ENCODE peak calls at places on chromosomes 4 and X, in eight cellular contexts. H is lower lobe of right lung; K is CD8-positive, alpha-beta T cell; T is AG04450; J is uterus; R is tibial nerve; Y is lung; V is ovary. X is an unnamed sample.

GRCh38 chrX:134520860-134521390 is 61.0 kb downstream of the HPRT1 start:
- DNase-seq in H (no peak), K (no peak), T (no peak), J (no peak), R (peak), Y (no peak), V (no peak), X (peak)

GRCh38 chr4:6378493-6379445 is 93.6 kb downstream of the PPP2R2C start:
- DNase-seq in H (peak), K (no peak), T (no peak), J (no peak), R (no peak), Y (no peak), V (no peak), X (no peak)

GRCh38 chr4:16853653-16854052 is 44.8 kb downstream of the LDB2 start:
- DNase-seq in H (no peak), K (no peak), T (no peak), J (no peak), R (no peak), Y (no peak), V (no peak), X (no peak)

GRCh38 chr4:8165374-8165896 is 6.8 kb upstream of the ABLIM2 start:
- DNase-seq in H (no peak), K (no peak), T (no peak), J (no peak), R (no peak), Y (no peak), V (no peak), X (no peak)

GRCh38 chr4:94559351-94559806 is 107.6 kb downstream of the PDLIM5 start:
- DNase-seq in H (no peak), K (no peak), T (no peak), J (no peak), R (no peak), Y (no peak), V (no peak), X (no peak)

GRCh38 chr4:142875117-142875516 is 29.0 kb upstream of the INPP4B start:
- DNase-seq in H (no peak), K (no peak), T (no peak), J (no peak), R (no peak), Y (no peak), V (no peak), X (peak)

GRCh38 chrX:10450959-10451355 is 169.4 kb downstream of the MID1 start:
- DNase-seq in H (no peak), K (no peak), T (no peak), J (no peak), R (no peak), Y (no peak), V (no peak), X (no peak)

GRCh38 chr4:43457866-43458265 is 565.4 kb downstream of the GRXCR1 start:
- DNase-seq in H (no peak), K (no peak), T (no peak), J (no peak), R (no peak), Y (no peak), V (no peak), X (no peak)

GRCh38 chrX:152619897-152620296 is 17.8 kb upstream of the GABRQ start:
- DNase-seq in H (no peak), K (no peak), T (no peak), J (no peak), R (no peak), Y (no peak), V (no peak), X (no peak)

GRCh38 chr4:4559596-4559995 is 17.7 kb upstream of the STX18 start:
- DNase-seq in H (no peak), K (no peak), T (no peak), J (no peak), R (no peak), Y (no peak), V (no peak), X (no peak)

GRCh38 chr4:112418092-112418491 is 97.9 kb downstream of the NEUROG2 start:
- DNase-seq in H (no peak), K (no peak), T (no peak), J (no peak), R (no peak), Y (no peak), V (no peak), X (peak)

GRCh38 chr4:7365472-7366179 is 69.1 kb downstream of the PSAPL1 start:
- DNase-seq in H (no peak), K (no peak), T (no peak), J (no peak), R (no peak), Y (no peak), V (peak), X (no peak)

GRCh38 chr4:27132497-27132896 is 271.9 kb downstream of the STIM2 start:
- DNase-seq in H (no peak), K (no peak), T (no peak), J (no peak), R (no peak), Y (no peak), V (no peak), X (peak)

GRCh38 chr4:185039508-185040273 is 21.4 kb downstream of the HELT start:
- DNase-seq in H (peak), K (peak), T (peak), J (peak), R (peak), Y (peak), V (no peak), X (peak)

DNA sequence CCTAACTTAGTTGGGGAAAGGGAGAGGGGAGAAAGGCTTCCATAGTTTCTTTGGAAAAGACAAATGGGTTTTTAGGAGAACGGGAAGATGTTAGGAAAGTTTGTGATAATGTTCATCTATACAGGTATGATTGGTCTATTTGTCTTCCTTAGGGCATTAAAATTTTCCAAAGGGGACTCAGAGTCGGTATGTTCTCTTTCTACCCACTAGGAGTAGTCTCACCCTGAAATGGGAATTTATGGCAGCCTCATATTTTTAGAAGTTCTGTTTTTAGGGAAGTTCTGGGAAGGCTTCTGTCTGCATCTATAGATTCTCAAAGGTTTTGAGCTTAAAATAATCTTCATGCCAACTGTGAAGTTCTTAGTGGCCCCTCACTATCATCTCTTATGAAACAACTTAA is 637.3 kb downstream of the ADGRL3 start:
- DNase-seq in H (no peak), K (no peak), T (no peak), J (no peak), R (no peak), Y (no peak), V (no peak), X (no peak)
- H3K4me3 ChIP-seq in H (no peak), K (no peak), T (no peak), J (no peak), R (no peak), Y (no peak), V (no peak), X (no peak)

GRCh38 chr4:154807042-154807630 is 26.1 kb downstream of the RBM46 start:
- DNase-seq in H (no peak), K (no peak), T (no peak), J (no peak), R (no peak), Y (no peak), V (no peak), X (no peak)
- TF ChIP-seq CTCF in H (peak), K (peak), T (peak), J (no peak), R (peak), Y (no peak), V (peak), X (peak)

DNA sequence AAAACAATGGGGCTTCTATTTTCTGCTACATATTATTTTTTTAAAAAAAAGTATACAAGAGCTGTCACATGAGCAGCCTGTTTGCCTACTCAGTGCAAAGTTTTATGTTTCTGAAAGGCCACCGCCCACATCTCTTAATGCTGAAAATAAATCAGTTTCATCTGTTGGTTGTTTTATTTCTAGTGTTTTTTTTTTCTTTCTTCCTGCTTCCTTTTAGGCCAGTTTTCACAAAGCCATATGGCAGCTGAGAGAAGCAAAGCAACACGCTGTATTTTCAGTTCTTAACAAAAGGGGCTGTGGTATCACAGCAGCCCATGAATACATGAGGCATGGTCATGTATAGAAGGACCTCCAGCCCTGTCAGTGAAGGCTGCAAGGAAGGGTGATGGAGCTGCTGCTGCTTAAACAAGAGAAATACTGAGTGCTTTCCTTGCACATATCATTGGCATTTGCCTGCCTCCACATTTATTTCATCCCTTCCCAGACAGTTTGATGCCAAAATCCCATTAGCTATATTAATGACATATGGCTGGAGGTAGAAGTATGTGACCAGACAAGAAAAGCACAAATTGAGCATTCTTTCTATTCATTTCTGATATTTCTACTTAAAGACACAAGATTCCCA is 172.5 kb downstream of the PCDH18 start:
- DNase-seq in H (no peak), K (no peak), T (peak), J (peak), R (no peak), Y (no peak), V (no peak), X (no peak)
- H3K27ac ChIP-seq in H (no peak), K (no peak), T (peak), J (peak), R (no peak), Y (no peak), V (no peak), X (peak)

GRCh38 chr4:2402453-2402852 is 16.0 kb downstream of the ZFYVE28 start:
- DNase-seq in H (no peak), K (peak), T (no peak), J (no peak), R (no peak), Y (no peak), V (no peak), X (no peak)

GRCh38 chr4:2400841-2401609 is 17.4 kb downstream of the ZFYVE28 start:
- DNase-seq in H (no peak), K (no peak), T (no peak), J (no peak), R (no peak), Y (no peak), V (no peak), X (peak)

GRCh38 chr4:2402941-2403340 is 15.5 kb downstream of the ZFYVE28 start:
- DNase-seq in H (no peak), K (no peak), T (no peak), J (no peak), R (no peak), Y (no peak), V (no peak), X (no peak)

GRCh38 chr4:2402053-2402452 is 16.4 kb downstream of the ZFYVE28 start:
- DNase-seq in H (peak), K (peak), T (no peak), J (peak), R (no peak), Y (peak), V (peak), X (peak)

GRCh38 chr4:2401610-2401983 is 16.8 kb downstream of the ZFYVE28 start:
- DNase-seq in H (no peak), K (no peak), T (no peak), J (no peak), R (no peak), Y (no peak), V (no peak), X (no peak)
- H3K4me3 ChIP-seq in H (peak), K (no peak), T (no peak), J (no peak), R (peak), Y (no peak), V (no peak), X (peak)

GRCh38 chr4:158710814-158711213 is 12.4 kb downstream of the PPID start:
- DNase-seq in H (no peak), K (no peak), T (no peak), J (no peak), R (no peak), Y (no peak), V (no peak), X (no peak)
- TF ChIP-seq CTCF in H (no peak), K (no peak), T (peak), J (no peak), R (no peak), Y (no peak), V (no peak), X (peak)

GRCh38 chr4:101238706-101239105 is 108.6 kb downstream of the PPP3CA start:
- DNase-seq in H (no peak), K (no peak), T (no peak), J (no peak), R (no peak), Y (no peak), V (no peak), X (no peak)
- H3K27ac ChIP-seq in H (no peak), K (no peak), T (no peak), J (no peak), R (no peak), Y (no peak), V (no peak), X (no peak)

GRCh38 chrX:130171446-130172126 is at the start of gene RAB33A:
- DNase-seq in H (peak), K (peak), T (no peak), J (no peak), R (no peak), Y (no peak), V (peak), X (peak)

GRCh38 chrX:130174937-130175336 is 3.2 kb downstream of the RAB33A start:
- DNase-seq in H (no peak), K (no peak), T (no peak), J (no peak), R (no peak), Y (no peak), V (no peak), X (no peak)

GRCh38 chrX:130172127-130172834 is 519 bp downstream of the RAB33A start:
- DNase-seq in H (no peak), K (no peak), T (no peak), J (no peak), R (no peak), Y (no peak), V (no peak), X (peak)

GRCh38 chrX:130174051-130174704 is 2.4 kb downstream of the RAB33A start:
- DNase-seq in H (no peak), K (no peak), T (no peak), J (peak), R (peak), Y (no peak), V (no peak), X (no peak)

DNA sequence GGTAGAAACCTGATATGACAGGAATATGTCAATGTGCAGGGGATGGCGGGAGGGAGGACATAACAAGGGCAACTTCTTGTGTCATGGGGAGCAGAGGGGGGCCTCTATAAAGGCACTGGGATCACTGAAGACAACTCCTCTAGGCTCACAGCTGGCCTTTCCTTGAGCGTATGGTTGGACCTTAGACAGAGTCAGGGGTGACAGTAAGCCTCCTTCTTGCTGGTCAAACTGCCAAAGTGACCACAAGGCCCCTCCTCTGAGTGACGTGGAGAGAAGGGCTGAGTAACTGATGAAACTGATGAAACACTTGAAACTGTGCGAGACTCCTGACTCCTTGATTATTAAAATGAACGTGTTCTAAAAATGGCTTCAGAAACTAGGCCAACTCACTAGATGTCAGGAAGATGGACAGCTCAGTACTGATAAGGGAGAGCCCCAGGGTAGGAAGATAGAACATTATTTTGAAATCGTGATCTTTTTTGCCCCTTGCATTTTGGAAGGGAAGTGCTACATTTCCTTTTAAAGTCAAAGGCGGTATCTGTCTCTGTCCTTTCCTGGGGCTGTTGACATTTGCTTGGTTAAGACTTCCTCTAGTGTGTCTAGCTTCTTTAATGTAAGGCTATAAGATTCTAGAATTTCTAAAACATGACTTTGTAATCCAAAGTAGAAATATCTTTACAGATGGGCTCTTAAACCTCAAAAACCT is 1.6 kb downstream of the RAB33A start:
- DNase-seq in H (no peak), K (no peak), T (no peak), J (peak), R (peak), Y (no peak), V (no peak), X (no peak)
- H3K4me3 ChIP-seq in H (peak), K (peak), T (no peak), J (no peak), R (no peak), Y (no peak), V (no peak), X (no peak)

DNA sequence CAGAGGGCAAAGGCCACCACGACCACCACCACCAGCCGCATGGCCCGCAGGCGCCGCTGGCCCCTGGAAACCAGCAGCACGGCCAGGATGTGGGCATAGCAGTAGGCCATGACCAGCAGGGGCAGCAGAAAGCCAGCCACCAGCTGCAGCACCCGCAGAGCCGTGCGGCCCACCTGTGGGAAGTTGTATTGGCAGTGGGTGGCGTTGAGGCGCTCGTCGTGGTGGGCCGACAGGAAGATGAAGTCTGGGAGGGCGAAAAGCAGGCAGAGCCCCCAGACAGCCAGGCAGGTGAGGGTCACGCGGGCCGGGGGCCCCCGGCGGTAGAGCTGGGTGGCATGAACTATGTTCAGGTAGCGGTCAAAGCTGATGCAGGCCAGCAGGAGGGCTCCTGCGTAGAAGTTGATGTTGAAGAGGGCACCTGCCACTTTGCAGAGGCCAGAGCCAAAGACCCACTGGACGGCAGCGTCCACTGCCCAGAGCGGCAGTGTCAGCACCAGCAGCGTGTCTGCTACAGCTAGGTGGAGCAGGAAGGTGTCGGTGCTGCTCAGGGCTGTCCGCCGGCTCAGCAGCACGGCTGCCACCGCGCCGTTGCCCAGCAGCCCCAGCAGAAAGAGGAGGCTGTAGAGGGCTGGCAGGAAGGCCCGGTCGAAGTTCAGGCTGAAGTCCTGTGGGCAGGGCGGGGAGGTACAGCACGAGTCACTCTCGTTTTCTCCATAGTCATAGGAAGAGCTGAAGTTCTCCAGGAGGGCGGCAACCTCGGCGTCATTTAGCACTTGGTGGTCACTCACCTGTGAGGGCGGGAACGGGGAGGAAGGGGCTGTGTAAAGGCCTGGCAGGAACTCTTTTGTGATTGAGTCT is 1.4 kb downstream of the CXCR3 start:
- DNase-seq in H (no peak), K (peak), T (no peak), J (no peak), R (no peak), Y (no peak), V (no peak), X (peak)
- TF ChIP-seq CTCF in H (no peak), K (no peak), T (no peak), J (no peak), R (no peak), Y (no peak), V (no peak), X (peak)

X was measured in endodermal cell.